ENCODE peak calls at places on chromosomes 16 and 17, in ten cellular contexts. One of them, this sample, is unnamed.

GRCh38 chr16:75309899-75310430 is 58.5 kb upstream of the BCAR1 start:
- DNase-seq in stomach: no peak
- DNase-seq in gastrocnemius medialis: no peak
- DNase-seq in IMR-90: no peak
- DNase-seq in heart left ventricle: no peak
- DNase-seq in GM12892: no peak
- DNase-seq in lower leg skin: no peak
- DNase-seq in body of pancreas: no peak
- DNase-seq in GM12878: no peak
- DNase-seq in upper lobe of left lung: no peak
- DNase-seq in this sample: no peak

GRCh38 chr17:48610282-48611211 is at the start of gene HOXB7:
- DNase-seq in gastrocnemius medialis: peak
- DNase-seq in heart left ventricle: no peak
- DNase-seq in upper lobe of left lung: peak
- DNase-seq in GM12878: no peak
- DNase-seq in IMR-90: peak
- DNase-seq in GM12892: peak
- DNase-seq in body of pancreas: no peak
- DNase-seq in lower leg skin: no peak
- DNase-seq in stomach: peak
- DNase-seq in this sample: no peak

GRCh38 chr17:39239640-39240314 is 14.0 kb upstream of the STAC2 start:
- DNase-seq in upper lobe of left lung: peak
- DNase-seq in heart left ventricle: no peak
- DNase-seq in stomach: peak
- DNase-seq in GM12892: no peak
- DNase-seq in body of pancreas: peak
- DNase-seq in GM12878: no peak
- DNase-seq in lower leg skin: no peak
- DNase-seq in gastrocnemius medialis: no peak
- DNase-seq in IMR-90: no peak
- DNase-seq in this sample: peak

GRCh38 chr16:502179-502943 is 25.2 kb upstream of the CAPN15 start:
- DNase-seq in GM12892: no peak
- DNase-seq in upper lobe of left lung: no peak
- DNase-seq in lower leg skin: no peak
- DNase-seq in body of pancreas: no peak
- DNase-seq in IMR-90: no peak
- DNase-seq in gastrocnemius medialis: no peak
- DNase-seq in GM12878: no peak
- DNase-seq in heart left ventricle: no peak
- DNase-seq in stomach: no peak
- DNase-seq in this sample: no peak

GRCh38 chr16:15980329-15980728 is 30.9 kb downstream of the ABCC1 start:
- DNase-seq in IMR-90: no peak
- DNase-seq in body of pancreas: no peak
- DNase-seq in stomach: no peak
- DNase-seq in gastrocnemius medialis: no peak
- DNase-seq in lower leg skin: no peak
- DNase-seq in GM12892: no peak
- DNase-seq in GM12878: no peak
- DNase-seq in heart left ventricle: no peak
- DNase-seq in upper lobe of left lung: no peak
- DNase-seq in this sample: no peak

GRCh38 chr17:49399995-49400394 is 14.7 kb downstream of the PHB1 start:
- DNase-seq in stomach: no peak
- DNase-seq in body of pancreas: no peak
- DNase-seq in upper lobe of left lung: no peak
- DNase-seq in lower leg skin: no peak
- DNase-seq in gastrocnemius medialis: no peak
- DNase-seq in GM12892: no peak
- DNase-seq in heart left ventricle: no peak
- DNase-seq in GM12878: no peak
- DNase-seq in IMR-90: no peak
- DNase-seq in this sample: no peak

GRCh38 chr16:56640076-56640475 is 1.6 kb downstream of the MT1A start:
- DNase-seq in IMR-90: no peak
- DNase-seq in GM12878: no peak
- DNase-seq in gastrocnemius medialis: no peak
- DNase-seq in upper lobe of left lung: no peak
- DNase-seq in heart left ventricle: no peak
- DNase-seq in stomach: no peak
- DNase-seq in body of pancreas: no peak
- DNase-seq in lower leg skin: no peak
- DNase-seq in GM12892: no peak
- DNase-seq in this sample: no peak

GRCh38 chr17:68694791-68695485 is 93.8 kb upstream of the FAM20A start:
- DNase-seq in GM12878: no peak
- DNase-seq in IMR-90: no peak
- DNase-seq in lower leg skin: no peak
- DNase-seq in upper lobe of left lung: no peak
- DNase-seq in heart left ventricle: no peak
- DNase-seq in body of pancreas: no peak
- DNase-seq in stomach: no peak
- DNase-seq in gastrocnemius medialis: no peak
- DNase-seq in GM12892: no peak
- DNase-seq in this sample: no peak

GRCh38 chr16:976389-976931 is 5.1 kb upstream of the SOX8 start:
- DNase-seq in GM12892: no peak
- DNase-seq in upper lobe of left lung: no peak
- DNase-seq in GM12878: no peak
- DNase-seq in lower leg skin: no peak
- DNase-seq in IMR-90: no peak
- DNase-seq in stomach: no peak
- DNase-seq in body of pancreas: no peak
- DNase-seq in gastrocnemius medialis: peak
- DNase-seq in heart left ventricle: no peak
- DNase-seq in this sample: no peak

GRCh38 chr17:40472733-40473452 is 28.5 kb downstream of the TNS4 start:
- DNase-seq in body of pancreas: no peak
- DNase-seq in stomach: no peak
- DNase-seq in lower leg skin: no peak
- DNase-seq in heart left ventricle: no peak
- DNase-seq in IMR-90: peak
- DNase-seq in GM12878: no peak
- DNase-seq in gastrocnemius medialis: no peak
- DNase-seq in GM12892: no peak
- DNase-seq in upper lobe of left lung: no peak
- DNase-seq in this sample: no peak

GRCh38 chr17:57735707-57736106 is 9.4 kb downstream of the CCDC182 start:
- DNase-seq in GM12878: no peak
- DNase-seq in stomach: no peak
- DNase-seq in body of pancreas: no peak
- DNase-seq in gastrocnemius medialis: no peak
- DNase-seq in lower leg skin: no peak
- DNase-seq in IMR-90: no peak
- DNase-seq in GM12892: no peak
- DNase-seq in upper lobe of left lung: no peak
- DNase-seq in heart left ventricle: no peak
- DNase-seq in this sample: no peak

GRCh38 chr16:31529398-31530312 is 2.0 kb downstream of the AHSP start:
- DNase-seq in body of pancreas: peak
- DNase-seq in lower leg skin: no peak
- DNase-seq in upper lobe of left lung: no peak
- DNase-seq in GM12892: no peak
- DNase-seq in gastrocnemius medialis: no peak
- DNase-seq in GM12878: no peak
- DNase-seq in IMR-90: no peak
- DNase-seq in heart left ventricle: no peak
- DNase-seq in stomach: no peak
- DNase-seq in this sample: no peak

GRCh38 chr17:35171834-35172233 is 22.4 kb downstream of the SLC35G3 start:
- DNase-seq in heart left ventricle: no peak
- DNase-seq in lower leg skin: no peak
- DNase-seq in gastrocnemius medialis: no peak
- DNase-seq in upper lobe of left lung: no peak
- DNase-seq in stomach: no peak
- DNase-seq in IMR-90: peak
- DNase-seq in GM12878: no peak
- DNase-seq in body of pancreas: no peak
- DNase-seq in GM12892: no peak
- DNase-seq in this sample: no peak

GRCh38 chr16:24717411-24717810 is 12.0 kb upstream of the TNRC6A start:
- DNase-seq in body of pancreas: no peak
- DNase-seq in gastrocnemius medialis: no peak
- DNase-seq in lower leg skin: no peak
- DNase-seq in upper lobe of left lung: no peak
- DNase-seq in GM12892: no peak
- DNase-seq in GM12878: no peak
- DNase-seq in heart left ventricle: no peak
- DNase-seq in stomach: no peak
- DNase-seq in IMR-90: peak
- DNase-seq in this sample: no peak

GRCh38 chr16:47311738-47312505 is 148.9 kb downstream of the ITFG1 start:
- DNase-seq in body of pancreas: peak
- DNase-seq in IMR-90: peak
- DNase-seq in GM12892: no peak
- DNase-seq in heart left ventricle: no peak
- DNase-seq in GM12878: no peak
- DNase-seq in stomach: no peak
- DNase-seq in lower leg skin: no peak
- DNase-seq in upper lobe of left lung: no peak
- DNase-seq in gastrocnemius medialis: peak
- DNase-seq in this sample: no peak

GRCh38 chr17:83203073-83203471 is 123.7 kb downstream of the METRNL start:
- DNase-seq in stomach: peak
- DNase-seq in heart left ventricle: peak
- DNase-seq in IMR-90: peak
- DNase-seq in lower leg skin: peak
- DNase-seq in upper lobe of left lung: peak
- DNase-seq in gastrocnemius medialis: peak
- DNase-seq in body of pancreas: peak
- DNase-seq in GM12878: no peak
- DNase-seq in GM12892: no peak
- DNase-seq in this sample: no peak

DNA sequence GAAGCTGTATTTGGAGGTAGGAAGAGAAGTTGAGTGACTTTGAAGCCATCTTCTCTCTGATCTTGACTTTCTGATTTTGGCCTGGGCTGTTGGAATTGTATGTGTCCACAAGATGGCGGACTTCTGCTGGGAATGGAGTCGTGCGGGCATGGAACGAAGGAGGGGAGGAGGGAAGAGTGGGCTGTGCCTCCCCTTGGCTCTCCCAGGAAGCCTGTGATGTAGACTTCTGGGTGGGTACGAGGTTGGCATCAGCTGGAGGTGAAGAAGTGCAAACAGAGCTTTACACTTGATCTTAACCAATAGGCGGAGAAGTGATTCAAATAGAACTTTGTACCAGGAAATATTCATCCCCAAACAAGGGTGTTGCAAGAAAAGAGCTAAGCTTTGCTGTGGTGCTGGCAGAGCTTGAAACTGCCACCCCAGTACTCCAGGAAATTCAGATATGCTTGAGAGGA is 7.4 kb upstream of the TMEM220 start:
- DNase-seq in heart left ventricle: no peak
- DNase-seq in stomach: peak
- DNase-seq in upper lobe of left lung: peak
- DNase-seq in body of pancreas: peak
- DNase-seq in gastrocnemius medialis: peak
- DNase-seq in GM12892: no peak
- DNase-seq in GM12878: no peak
- DNase-seq in IMR-90: peak
- DNase-seq in lower leg skin: peak
- DNase-seq in this sample: no peak
- TF ChIP-seq POLR2A in heart left ventricle: no peak
- TF ChIP-seq POLR2A in stomach: no peak
- TF ChIP-seq POLR2A in upper lobe of left lung: no peak
- TF ChIP-seq POLR2A in body of pancreas: no peak
- TF ChIP-seq POLR2A in gastrocnemius medialis: no peak
- TF ChIP-seq POLR2A in GM12892: no peak
- TF ChIP-seq POLR2A in GM12878: no peak
- TF ChIP-seq POLR2A in IMR-90: no peak
- TF ChIP-seq POLR2A in lower leg skin: no peak
- TF ChIP-seq POLR2A in this sample: no peak

GRCh38 chr16:88761143-88761534 is 23.9 kb downstream of the PIEZO1 start:
- DNase-seq in lower leg skin: no peak
- DNase-seq in GM12892: no peak
- DNase-seq in IMR-90: no peak
- DNase-seq in GM12878: no peak
- DNase-seq in stomach: no peak
- DNase-seq in gastrocnemius medialis: no peak
- DNase-seq in heart left ventricle: no peak
- DNase-seq in body of pancreas: no peak
- DNase-seq in upper lobe of left lung: no peak
- DNase-seq in this sample: no peak
- TF ChIP-seq POLR2A in lower leg skin: no peak
- TF ChIP-seq POLR2A in GM12892: no peak
- TF ChIP-seq POLR2A in IMR-90: no peak
- TF ChIP-seq POLR2A in GM12878: peak
- TF ChIP-seq POLR2A in stomach: no peak
- TF ChIP-seq POLR2A in gastrocnemius medialis: no peak
- TF ChIP-seq POLR2A in heart left ventricle: no peak
- TF ChIP-seq POLR2A in body of pancreas: no peak
- TF ChIP-seq POLR2A in upper lobe of left lung: no peak
- TF ChIP-seq POLR2A in this sample: no peak

DNA sequence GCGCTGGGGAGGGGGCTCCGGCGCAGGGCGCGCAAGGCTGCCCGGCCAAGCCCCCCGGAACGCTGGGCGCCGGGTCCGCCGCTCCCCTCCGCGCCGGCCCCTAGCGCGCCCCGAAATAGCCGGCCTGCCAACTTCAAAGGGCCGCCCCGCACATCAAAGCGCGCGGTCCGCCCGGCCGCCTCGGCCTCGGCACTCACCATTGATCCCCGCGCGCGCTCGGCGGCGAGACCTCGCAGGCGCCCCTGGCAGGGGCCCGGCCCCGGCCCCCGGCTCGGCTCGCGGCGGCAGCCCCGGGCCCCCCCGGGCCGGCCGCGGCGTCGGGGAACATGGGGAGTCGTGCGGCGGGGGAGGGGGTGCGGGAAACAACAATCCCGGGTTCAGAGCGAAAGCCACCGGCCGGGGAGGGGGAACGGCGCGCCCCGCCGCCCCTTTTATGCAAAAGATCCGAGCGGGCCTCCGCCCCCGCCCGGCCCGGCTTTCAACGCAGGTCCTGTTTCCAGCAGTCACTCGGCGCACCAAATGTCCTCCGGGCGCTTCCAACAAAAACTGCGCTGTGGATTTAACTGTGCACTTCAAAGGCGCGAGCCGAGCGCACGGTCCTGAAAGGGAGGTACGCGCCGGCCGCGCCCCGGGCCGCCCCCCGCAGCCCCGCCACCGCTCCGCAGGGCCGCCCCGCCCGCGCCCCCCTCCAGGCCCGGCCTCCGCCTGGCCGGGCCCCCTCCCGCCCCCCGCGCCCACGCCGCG is 648 bp downstream of the AXIN2 start:
- DNase-seq in heart left ventricle: peak
- DNase-seq in gastrocnemius medialis: peak
- DNase-seq in IMR-90: peak
- DNase-seq in lower leg skin: peak
- DNase-seq in stomach: peak
- DNase-seq in body of pancreas: peak
- DNase-seq in GM12878: no peak
- DNase-seq in upper lobe of left lung: peak
- DNase-seq in GM12892: peak
- DNase-seq in this sample: peak
- TF ChIP-seq POLR2A in heart left ventricle: peak
- TF ChIP-seq POLR2A in gastrocnemius medialis: peak
- TF ChIP-seq POLR2A in IMR-90: no peak
- TF ChIP-seq POLR2A in lower leg skin: no peak
- TF ChIP-seq POLR2A in stomach: no peak
- TF ChIP-seq POLR2A in body of pancreas: no peak
- TF ChIP-seq POLR2A in GM12878: no peak
- TF ChIP-seq POLR2A in upper lobe of left lung: no peak
- TF ChIP-seq POLR2A in GM12892: no peak
- TF ChIP-seq POLR2A in this sample: no peak

GRCh38 chr17:59829217-59830006 is 63.3 kb downstream of the TUBD1 start:
- DNase-seq in stomach: no peak
- DNase-seq in heart left ventricle: no peak
- DNase-seq in gastrocnemius medialis: no peak
- DNase-seq in lower leg skin: no peak
- DNase-seq in body of pancreas: no peak
- DNase-seq in GM12878: peak
- DNase-seq in upper lobe of left lung: no peak
- DNase-seq in GM12892: no peak
- DNase-seq in IMR-90: peak
- DNase-seq in this sample: no peak
- TF ChIP-seq POLR2A in stomach: no peak
- TF ChIP-seq POLR2A in heart left ventricle: no peak
- TF ChIP-seq POLR2A in gastrocnemius medialis: no peak
- TF ChIP-seq POLR2A in lower leg skin: no peak
- TF ChIP-seq POLR2A in body of pancreas: no peak
- TF ChIP-seq POLR2A in GM12878: peak
- TF ChIP-seq POLR2A in upper lobe of left lung: no peak
- TF ChIP-seq POLR2A in GM12892: peak
- TF ChIP-seq POLR2A in IMR-90: no peak
- TF ChIP-seq POLR2A in this sample: no peak